ENCODE peak calls at places on chromosome 11, in nine cellular contexts. Z is right cardiac atrium, C is HS-5, G is kidney, R is C1 segment of cervical spinal cord, W is cardiac fibroblast, A is erythroblast, V is DMS 273 treated with DMSO at 0.1 percent for 48 hours, L is NAMALWA. U is an unnamed sample.

GRCh38 chr11:116366980-116367640 is 405.7 kb downstream of the BUD13 start:
- DNase-seq in Z (no peak), C (no peak), G (no peak), R (no peak), W (no peak), A (no peak), V (no peak), L (no peak), U (no peak)

GRCh38 chr11:47254381-47254780 is 3.4 kb upstream of the NR1H3 start:
- DNase-seq in Z (no peak), C (no peak), G (no peak), R (no peak), W (peak), A (no peak), V (no peak), L (no peak), U (no peak)

GRCh38 chr11:77580712-77581337 is 8.9 kb upstream of the AQP11 start:
- DNase-seq in Z (no peak), C (no peak), G (no peak), R (no peak), W (peak), A (peak), V (no peak), L (peak), U (no peak)

GRCh38 chr11:100469835-100470234 is 217.3 kb upstream of the ARHGAP42 start:
- DNase-seq in Z (no peak), C (no peak), G (no peak), R (no peak), W (no peak), A (no peak), V (no peak), L (no peak), U (no peak)

GRCh38 chr11:41984023-41984422 is 524.6 kb upstream of the LRRC4C start:
- DNase-seq in Z (no peak), C (no peak), G (no peak), R (no peak), W (no peak), A (no peak), V (no peak), L (no peak), U (no peak)

GRCh38 chr11:534592-535518 is 521 bp downstream of the HRAS start:
- DNase-seq in Z (no peak), C (no peak), G (peak), R (no peak), W (peak), A (no peak), V (no peak), L (peak), U (no peak)

GRCh38 chr11:33984682-33985389 is 66.7 kb upstream of the CAPRIN1 start:
- DNase-seq in Z (no peak), C (no peak), G (no peak), R (no peak), W (no peak), A (peak), V (no peak), L (peak), U (no peak)

GRCh38 chr11:72951815-72952340 is 137.7 kb downstream of the ATG16L2 start:
- DNase-seq in Z (no peak), C (no peak), G (no peak), R (no peak), W (no peak), A (no peak), V (no peak), L (peak), U (no peak)

GRCh38 chr11:94650756-94651155 is 83.6 kb downstream of the PIWIL4 start:
- DNase-seq in Z (peak), C (peak), G (peak), R (peak), W (peak), A (no peak), V (no peak), L (no peak), U (peak)

GRCh38 chr11:18313985-18314763 is 7.8 kb downstream of the HPS5 start:
- DNase-seq in Z (no peak), C (no peak), G (no peak), R (no peak), W (peak), A (peak), V (no peak), L (no peak), U (no peak)

GRCh38 chr11:72191961-72192381 is at the start of gene FOLR1:
- DNase-seq in Z (no peak), C (no peak), G (peak), R (no peak), W (no peak), A (no peak), V (no peak), L (no peak), U (no peak)

U was measured in HFF-Myc.